ENCODE peak calls at places on chromosomes 2 and 18, in five cellular contexts. One of them, this sample, is unnamed.

GRCh38 chr2:20525041-20526035 is 78.5 kb downstream of the RHOB start:
- DNase-seq in GM06990: peak
- DNase-seq in cardiac muscle cell: no peak
- DNase-seq in brain microvascular endothelial cell: peak
- DNase-seq in nephron progenitor cell: no peak
- DNase-seq in this sample: no peak

GRCh38 chr18:48951448-48952286 is 902 bp upstream of the SMAD7 start:
- DNase-seq in GM06990: peak
- DNase-seq in cardiac muscle cell: peak
- DNase-seq in brain microvascular endothelial cell: peak
- DNase-seq in nephron progenitor cell: peak
- DNase-seq in this sample: no peak

GRCh38 chr18:54802178-54802577 is 26.1 kb upstream of the RAB27B start:
- DNase-seq in GM06990: no peak
- DNase-seq in cardiac muscle cell: no peak
- DNase-seq in brain microvascular endothelial cell: no peak
- DNase-seq in nephron progenitor cell: no peak
- DNase-seq in this sample: no peak

GRCh38 chr2:3785220-3785889 is 82.0 kb downstream of the DCDC2C start:
- DNase-seq in GM06990: no peak
- DNase-seq in cardiac muscle cell: peak
- DNase-seq in brain microvascular endothelial cell: peak
- DNase-seq in nephron progenitor cell: no peak
- DNase-seq in this sample: no peak

GRCh38 chr2:60439219-60439974 is 114.1 kb downstream of the BCL11A start:
- DNase-seq in GM06990: peak
- DNase-seq in cardiac muscle cell: peak
- DNase-seq in brain microvascular endothelial cell: peak
- DNase-seq in nephron progenitor cell: peak
- DNase-seq in this sample: peak

GRCh38 chr18:35050004-35050623 is 8.9 kb downstream of the MAPRE2 start:
- DNase-seq in GM06990: peak
- DNase-seq in cardiac muscle cell: no peak
- DNase-seq in brain microvascular endothelial cell: no peak
- DNase-seq in nephron progenitor cell: no peak
- DNase-seq in this sample: no peak

GRCh38 chr2:202375006-202375610 is 1.0 kb upstream of the BMPR2 start:
- DNase-seq in GM06990: peak
- DNase-seq in cardiac muscle cell: peak
- DNase-seq in brain microvascular endothelial cell: peak
- DNase-seq in nephron progenitor cell: peak
- DNase-seq in this sample: peak

GRCh38 chr2:158999458-158999857 is 31.0 kb downstream of the TANC1 start:
- DNase-seq in GM06990: no peak
- DNase-seq in cardiac muscle cell: no peak
- DNase-seq in brain microvascular endothelial cell: peak
- DNase-seq in nephron progenitor cell: no peak
- DNase-seq in this sample: no peak

GRCh38 chr2:27185331-27186026 is 26.4 kb upstream of the ATRAID start:
- DNase-seq in GM06990: no peak
- DNase-seq in cardiac muscle cell: peak
- DNase-seq in brain microvascular endothelial cell: no peak
- DNase-seq in nephron progenitor cell: no peak
- DNase-seq in this sample: no peak

GRCh38 chr2:159513745-159514144 is 102.6 kb downstream of the BAZ2B start:
- DNase-seq in GM06990: no peak
- DNase-seq in cardiac muscle cell: no peak
- DNase-seq in brain microvascular endothelial cell: no peak
- DNase-seq in nephron progenitor cell: no peak
- DNase-seq in this sample: no peak

GRCh38 chr2:153098073-153098472 is 379.7 kb downstream of the ARL6IP6 start:
- DNase-seq in GM06990: no peak
- DNase-seq in cardiac muscle cell: no peak
- DNase-seq in brain microvascular endothelial cell: no peak
- DNase-seq in nephron progenitor cell: no peak
- DNase-seq in this sample: no peak

GRCh38 chr2:238974061-238974460 is 126.2 kb downstream of the TWIST2 start:
- DNase-seq in GM06990: no peak
- DNase-seq in cardiac muscle cell: no peak
- DNase-seq in brain microvascular endothelial cell: peak
- DNase-seq in nephron progenitor cell: no peak
- DNase-seq in this sample: no peak

GRCh38 chr2:127646487-127647241 is 711 bp downstream of the GPR17 start:
- DNase-seq in GM06990: no peak
- DNase-seq in cardiac muscle cell: no peak
- DNase-seq in brain microvascular endothelial cell: no peak
- DNase-seq in nephron progenitor cell: no peak
- DNase-seq in this sample: no peak

GRCh38 chr2:18971628-18972027 is 382.3 kb upstream of the NT5C1B start:
- DNase-seq in GM06990: no peak
- DNase-seq in cardiac muscle cell: no peak
- DNase-seq in brain microvascular endothelial cell: no peak
- DNase-seq in nephron progenitor cell: no peak
- DNase-seq in this sample: no peak

GRCh38 chr2:187499941-187500532 is 52.0 kb upstream of the CALCRL start:
- DNase-seq in GM06990: no peak
- DNase-seq in cardiac muscle cell: peak
- DNase-seq in brain microvascular endothelial cell: peak
- DNase-seq in nephron progenitor cell: peak
- DNase-seq in this sample: peak

GRCh38 chr18:21456428-21457178 is 143.9 kb downstream of the ESCO1 start:
- DNase-seq in GM06990: no peak
- DNase-seq in cardiac muscle cell: no peak
- DNase-seq in brain microvascular endothelial cell: no peak
- DNase-seq in nephron progenitor cell: no peak
- DNase-seq in this sample: no peak

GRCh38 chr2:88170472-88170892 is 336 bp downstream of the THNSL2 start:
- DNase-seq in GM06990: no peak
- DNase-seq in cardiac muscle cell: no peak
- DNase-seq in brain microvascular endothelial cell: peak
- DNase-seq in nephron progenitor cell: no peak
- DNase-seq in this sample: no peak

GRCh38 chr2:237213325-237214040 is 127.8 kb downstream of the COPS8 start:
- DNase-seq in GM06990: no peak
- DNase-seq in cardiac muscle cell: no peak
- DNase-seq in brain microvascular endothelial cell: peak
- DNase-seq in nephron progenitor cell: peak
- DNase-seq in this sample: no peak

GRCh38 chr2:120262761-120263428 is 10.2 kb downstream of the RALB start:
- DNase-seq in GM06990: no peak
- DNase-seq in cardiac muscle cell: no peak
- DNase-seq in brain microvascular endothelial cell: peak
- DNase-seq in nephron progenitor cell: no peak
- DNase-seq in this sample: no peak

GRCh38 chr2:136858656-136859055 is 93.3 kb downstream of the THSD7B start:
- DNase-seq in GM06990: no peak
- DNase-seq in cardiac muscle cell: no peak
- DNase-seq in brain microvascular endothelial cell: no peak
- DNase-seq in nephron progenitor cell: no peak
- DNase-seq in this sample: no peak

GRCh38 chr2:30339071-30339470 is 107.7 kb downstream of the LBH start:
- DNase-seq in GM06990: peak
- DNase-seq in cardiac muscle cell: no peak
- DNase-seq in brain microvascular endothelial cell: no peak
- DNase-seq in nephron progenitor cell: no peak
- DNase-seq in this sample: no peak

GRCh38 chr18:7174359-7175107 is 56.4 kb upstream of the LRRC30 start:
- DNase-seq in GM06990: no peak
- DNase-seq in cardiac muscle cell: peak
- DNase-seq in brain microvascular endothelial cell: no peak
- DNase-seq in nephron progenitor cell: peak
- DNase-seq in this sample: no peak

GRCh38 chr2:220946552-220946951 is 625.6 kb downstream of the EPHA4 start:
- DNase-seq in GM06990: no peak
- DNase-seq in cardiac muscle cell: no peak
- DNase-seq in brain microvascular endothelial cell: peak
- DNase-seq in nephron progenitor cell: no peak
- DNase-seq in this sample: no peak

GRCh38 chr2:30105556-30105955 is 41.3 kb upstream of the YPEL5 start:
- DNase-seq in GM06990: no peak
- DNase-seq in cardiac muscle cell: no peak
- DNase-seq in brain microvascular endothelial cell: no peak
- DNase-seq in nephron progenitor cell: no peak
- DNase-seq in this sample: no peak

GRCh38 chr2:40213616-40214015 is 238.3 kb downstream of the SLC8A1 start:
- DNase-seq in GM06990: no peak
- DNase-seq in cardiac muscle cell: no peak
- DNase-seq in brain microvascular endothelial cell: no peak
- DNase-seq in nephron progenitor cell: no peak
- DNase-seq in this sample: no peak

GRCh38 chr2:177633910-177634294 is 241.3 kb downstream of the AGPS start:
- DNase-seq in GM06990: no peak
- DNase-seq in cardiac muscle cell: no peak
- DNase-seq in brain microvascular endothelial cell: no peak
- DNase-seq in nephron progenitor cell: no peak
- DNase-seq in this sample: no peak

GRCh38 chr2:84556190-84556589 is 39.9 kb downstream of the DNAH6 start:
- DNase-seq in GM06990: no peak
- DNase-seq in cardiac muscle cell: no peak
- DNase-seq in brain microvascular endothelial cell: no peak
- DNase-seq in nephron progenitor cell: no peak
- DNase-seq in this sample: no peak

GRCh38 chr2:223537669-223538601 is 64.2 kb downstream of the SCG2 start:
- DNase-seq in GM06990: no peak
- DNase-seq in cardiac muscle cell: peak
- DNase-seq in brain microvascular endothelial cell: peak
- DNase-seq in nephron progenitor cell: no peak
- DNase-seq in this sample: no peak

GRCh38 chr2:223970343-223971128 is 13.3 kb downstream of the MRPL44 start:
- DNase-seq in GM06990: no peak
- DNase-seq in cardiac muscle cell: peak
- DNase-seq in brain microvascular endothelial cell: peak
- DNase-seq in nephron progenitor cell: peak
- DNase-seq in this sample: peak

GRCh38 chr18:36580266-36580665 is 248.5 kb downstream of the TPGS2 start:
- DNase-seq in GM06990: no peak
- DNase-seq in cardiac muscle cell: no peak
- DNase-seq in brain microvascular endothelial cell: peak
- DNase-seq in nephron progenitor cell: no peak
- DNase-seq in this sample: no peak

GRCh38 chr2:187577310-187577709 is 23.1 kb upstream of the TFPI start:
- DNase-seq in GM06990: no peak
- DNase-seq in cardiac muscle cell: peak
- DNase-seq in brain microvascular endothelial cell: no peak
- DNase-seq in nephron progenitor cell: no peak
- DNase-seq in this sample: no peak

GRCh38 chr2:227052879-227053278 is 111.1 kb downstream of the COL4A4 start:
- DNase-seq in GM06990: no peak
- DNase-seq in cardiac muscle cell: no peak
- DNase-seq in brain microvascular endothelial cell: no peak
- DNase-seq in nephron progenitor cell: no peak
- DNase-seq in this sample: no peak

GRCh38 chr2:64610456-64610855 is 43.3 kb downstream of the SERTAD2 start:
- DNase-seq in GM06990: no peak
- DNase-seq in cardiac muscle cell: no peak
- DNase-seq in brain microvascular endothelial cell: no peak
- DNase-seq in nephron progenitor cell: no peak
- DNase-seq in this sample: no peak

GRCh38 chr2:172643142-172643541 is 87.3 kb downstream of the PDK1 start:
- DNase-seq in GM06990: no peak
- DNase-seq in cardiac muscle cell: no peak
- DNase-seq in brain microvascular endothelial cell: peak
- DNase-seq in nephron progenitor cell: no peak
- DNase-seq in this sample: no peak

GRCh38 chr2:190551928-190552327 is 17.4 kb upstream of the NEMP2 start:
- DNase-seq in GM06990: no peak
- DNase-seq in cardiac muscle cell: no peak
- DNase-seq in brain microvascular endothelial cell: no peak
- DNase-seq in nephron progenitor cell: no peak
- DNase-seq in this sample: no peak

GRCh38 chr18:13564579-13564978 is 161.8 kb downstream of the FAM210A start:
- DNase-seq in GM06990: no peak
- DNase-seq in cardiac muscle cell: no peak
- DNase-seq in brain microvascular endothelial cell: no peak
- DNase-seq in nephron progenitor cell: no peak
- DNase-seq in this sample: no peak

GRCh38 chr2:74138952-74139323 is 8.8 kb downstream of the BOLA3 start:
- DNase-seq in GM06990: no peak
- DNase-seq in cardiac muscle cell: no peak
- DNase-seq in brain microvascular endothelial cell: no peak
- DNase-seq in nephron progenitor cell: no peak
- DNase-seq in this sample: no peak

GRCh38 chr2:142290931-142291330 is 160.1 kb upstream of the LRP1B start:
- DNase-seq in GM06990: no peak
- DNase-seq in cardiac muscle cell: no peak
- DNase-seq in brain microvascular endothelial cell: peak
- DNase-seq in nephron progenitor cell: no peak
- DNase-seq in this sample: no peak

GRCh38 chr18:23966909-23967308 is 47.6 kb upstream of the TTC39C start:
- DNase-seq in GM06990: no peak
- DNase-seq in cardiac muscle cell: no peak
- DNase-seq in brain microvascular endothelial cell: no peak
- DNase-seq in nephron progenitor cell: no peak
- DNase-seq in this sample: no peak
- TF ChIP-seq CTCF in GM06990: no peak
- TF ChIP-seq CTCF in cardiac muscle cell: no peak
- TF ChIP-seq CTCF in brain microvascular endothelial cell: no peak
- TF ChIP-seq CTCF in nephron progenitor cell: no peak
- TF ChIP-seq CTCF in this sample: no peak

DNA sequence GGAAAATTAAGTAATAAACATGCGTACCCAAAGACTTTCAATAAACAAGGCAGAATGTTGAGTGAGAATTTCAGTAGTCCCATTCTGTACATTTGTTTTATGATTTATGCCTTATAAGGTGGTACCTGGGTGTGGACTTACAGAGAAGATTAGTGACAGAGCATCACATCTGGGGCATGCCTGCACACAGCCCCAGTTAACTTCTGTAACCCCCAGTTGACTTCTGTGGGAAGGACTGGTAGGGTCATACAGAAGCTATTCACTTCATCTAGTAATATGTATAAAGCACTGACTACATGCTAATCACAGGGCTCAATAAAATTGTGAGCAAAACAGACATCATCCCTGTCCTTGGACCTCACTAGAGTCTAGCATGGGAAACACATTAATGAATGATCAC is 16.1 kb downstream of the MREG start:
- DNase-seq in GM06990: no peak
- DNase-seq in cardiac muscle cell: no peak
- DNase-seq in brain microvascular endothelial cell: no peak
- DNase-seq in nephron progenitor cell: no peak
- DNase-seq in this sample: no peak
- TF ChIP-seq CTCF in GM06990: no peak
- TF ChIP-seq CTCF in cardiac muscle cell: no peak
- TF ChIP-seq CTCF in brain microvascular endothelial cell: no peak
- TF ChIP-seq CTCF in nephron progenitor cell: no peak
- TF ChIP-seq CTCF in this sample: no peak

GRCh38 chr2:98577313-98577712 is 31.0 kb downstream of the COA5 start:
- DNase-seq in GM06990: no peak
- DNase-seq in cardiac muscle cell: peak
- DNase-seq in brain microvascular endothelial cell: no peak
- DNase-seq in nephron progenitor cell: no peak
- DNase-seq in this sample: no peak
- TF ChIP-seq CTCF in GM06990: no peak
- TF ChIP-seq CTCF in cardiac muscle cell: peak
- TF ChIP-seq CTCF in brain microvascular endothelial cell: peak
- TF ChIP-seq CTCF in nephron progenitor cell: no peak
- TF ChIP-seq CTCF in this sample: peak

GRCh38 chr2:240184198-240184590 is 43.7 kb upstream of the OTOS start:
- DNase-seq in GM06990: no peak
- DNase-seq in cardiac muscle cell: no peak
- DNase-seq in brain microvascular endothelial cell: no peak
- DNase-seq in nephron progenitor cell: no peak
- DNase-seq in this sample: no peak
- TF ChIP-seq CTCF in GM06990: no peak
- TF ChIP-seq CTCF in cardiac muscle cell: no peak
- TF ChIP-seq CTCF in brain microvascular endothelial cell: no peak
- TF ChIP-seq CTCF in nephron progenitor cell: no peak
- TF ChIP-seq CTCF in this sample: no peak

GRCh38 chr18:44502790-44503189 is 177.9 kb upstream of the SETBP1 start:
- DNase-seq in GM06990: no peak
- DNase-seq in cardiac muscle cell: no peak
- DNase-seq in brain microvascular endothelial cell: no peak
- DNase-seq in nephron progenitor cell: no peak
- DNase-seq in this sample: no peak
- TF ChIP-seq CTCF in GM06990: no peak
- TF ChIP-seq CTCF in cardiac muscle cell: no peak
- TF ChIP-seq CTCF in brain microvascular endothelial cell: no peak
- TF ChIP-seq CTCF in nephron progenitor cell: no peak
- TF ChIP-seq CTCF in this sample: no peak

This sample was measured in progenitor cell of endocrine pancreas.